ENCODE peak calls at places on chromosome 14, in nine cellular contexts. S is GM04504; O is activated T-cell treated with anti-CD3 and anti-CD28 coated beads, Interleukin-2, amount 50 U/mL, for 1 hour; L is iPS DF 6.9; C is kidney glomerular epithelial cell; R is AG09319; A is A549; N is kidney; E is KG1. J is an unnamed sample.

GRCh38 chr14:77301103-77301502 is 19.6 kb downstream of the POMT2 start:
- DNase-seq in S (peak), R (peak), L (peak), A (peak), N (peak), E (peak), C (peak), O (peak), J (peak)

GRCh38 chr14:65281991-65282908 is 130.3 kb upstream of the FUT8 start:
- DNase-seq in S (peak), R (no peak), E (no peak), C (peak), N (no peak), A (no peak), L (peak), O (no peak), J (no peak)

GRCh38 chr14:43369710-43370109 is 1137.4 kb downstream of the FSCB start:
- DNase-seq in A (no peak), S (no peak), O (no peak), L (no peak), C (no peak), E (no peak), R (no peak), N (no peak), J (no peak)

GRCh38 chr14:106372870-106373657 is 846.7 kb downstream of the TMEM121 start:
- DNase-seq in C (peak), O (peak), L (no peak), S (no peak), N (peak), E (peak), A (peak), R (no peak), J (peak)

GRCh38 chr14:36520601-36521525 is 831 bp upstream of the NKX2-1 start:
- DNase-seq in N (peak), L (no peak), R (no peak), O (no peak), A (peak), E (no peak), S (no peak), C (no peak), J (no peak)

GRCh38 chr14:100065161-100065871 is at the start of gene EVL:
- DNase-seq in A (no peak), C (no peak), L (no peak), S (no peak), N (peak), O (peak), E (peak), R (no peak), J (peak)

GRCh38 chr14:23068792-23069412 is 11.6 kb upstream of the CDH24 start:
- DNase-seq in R (peak), E (no peak), O (peak), C (no peak), A (peak), L (peak), N (peak), S (peak), J (peak)

GRCh38 chr14:56992332-56992820 is 182.1 kb upstream of the OTX2 start:
- DNase-seq in N (no peak), C (no peak), O (no peak), A (no peak), L (no peak), R (no peak), E (no peak), S (no peak), J (no peak)

GRCh38 chr14:104350463-104351185 is 212.2 kb downstream of the KIF26A start:
- DNase-seq in R (no peak), S (no peak), A (no peak), O (peak), E (no peak), N (no peak), C (no peak), L (no peak), J (peak)

GRCh38 chr14:53567236-53567785 is 389.3 kb downstream of the BMP4 start:
- DNase-seq in N (no peak), O (no peak), R (no peak), C (no peak), E (no peak), A (no peak), S (no peak), L (no peak), J (no peak)

GRCh38 chr14:51129130-51129529 is 34.2 kb upstream of the TRIM9 start:
- DNase-seq in E (no peak), C (no peak), A (peak), R (no peak), N (no peak), S (no peak), L (no peak), O (no peak), J (no peak)

GRCh38 chr14:87967496-87967895 is 25.5 kb downstream of the GALC start:
- DNase-seq in S (no peak), O (no peak), L (no peak), C (no peak), A (no peak), R (no peak), N (no peak), E (no peak), J (no peak)

GRCh38 chr14:48536318-48536717 is 860.9 kb upstream of the MDGA2 start:
- DNase-seq in N (no peak), E (no peak), O (no peak), C (no peak), R (no peak), S (no peak), L (peak), A (peak), J (no peak)

GRCh38 chr14:75960219-75960618 is 21.6 kb downstream of the TGFB3 start:
- DNase-seq in R (no peak), N (no peak), S (no peak), E (no peak), A (no peak), L (no peak), O (no peak), C (no peak), J (no peak)

GRCh38 chr14:51006781-51007211 is 62.5 kb upstream of the PYGL start:
- DNase-seq in A (peak), R (peak), E (no peak), S (peak), N (no peak), C (peak), O (no peak), L (no peak), J (no peak)

GRCh38 chr14:23348297-23348655 is 4.4 kb downstream of the SLC22A17 start:
- DNase-seq in S (no peak), A (no peak), E (no peak), O (no peak), N (no peak), R (no peak), L (no peak), C (no peak), J (no peak)

GRCh38 chr14:66514206-66514605 is 6.3 kb downstream of the GPHN start:
- DNase-seq in C (no peak), L (no peak), E (no peak), A (no peak), S (no peak), N (no peak), O (no peak), R (no peak), J (no peak)

GRCh38 chr14:65168840-65169239 is 66.5 kb upstream of the MAX start:
- DNase-seq in O (no peak), E (no peak), N (no peak), C (no peak), S (no peak), R (no peak), L (no peak), A (no peak), J (no peak)

GRCh38 chr14:102157346-102157745 is 17.6 kb downstream of the WDR20 start:
- DNase-seq in S (no peak), E (no peak), A (no peak), O (no peak), C (no peak), N (no peak), R (no peak), L (no peak), J (no peak)

GRCh38 chr14:98008381-98009113 is 1211.4 kb downstream of the VRK1 start:
- DNase-seq in N (no peak), L (no peak), E (no peak), R (no peak), A (no peak), S (no peak), O (no peak), C (no peak), J (no peak)

GRCh38 chr14:85466678-85467077 is 63.3 kb upstream of the FLRT2 start:
- DNase-seq in A (peak), C (no peak), N (no peak), L (no peak), O (no peak), E (no peak), R (no peak), S (no peak), J (no peak)

GRCh38 chr14:38721822-38722431 is 381.1 kb downstream of the SEC23A start:
- DNase-seq in C (peak), R (no peak), O (no peak), L (peak), E (peak), N (no peak), A (peak), S (peak), J (no peak)

GRCh38 chr14:31243860-31244259 is 36.3 kb upstream of the HECTD1 start:
- DNase-seq in C (no peak), S (no peak), A (no peak), O (no peak), R (no peak), E (no peak), L (no peak), N (no peak), J (peak)

GRCh38 chr14:67718265-67718664 is 16.6 kb downstream of the RDH12 start:
- DNase-seq in L (no peak), R (no peak), O (no peak), N (no peak), E (no peak), C (no peak), S (no peak), A (no peak), J (no peak)

GRCh38 chr14:94601961-94602391 is 10.2 kb upstream of the SERPINA3 start:
- DNase-seq in N (no peak), L (no peak), R (peak), O (no peak), C (no peak), E (no peak), A (peak), S (peak), J (no peak)

GRCh38 chr14:30657050-30657449 is 34.9 kb downstream of the SCFD1 start:
- DNase-seq in O (no peak), N (no peak), E (no peak), C (no peak), R (no peak), S (no peak), A (no peak), L (no peak), J (no peak)